ENCODE peak calls at places on chromosome 21, in ten cellular contexts. One of them, this sample, is unnamed.

GRCh38 chr21:45324430-45325205 is 36.9 kb upstream of the POFUT2 start:
- DNase-seq in activated B cell treated with CpG ODN at 0.5 μM for 24 hours: no peak
- DNase-seq in right atrium auricular region: no peak
- DNase-seq in lower leg skin: no peak
- DNase-seq in GM12865: no peak
- DNase-seq in testis: peak
- DNase-seq in AG09319: no peak
- DNase-seq in epithelial cell of esophagus: no peak
- DNase-seq in A549: peak
- DNase-seq in MM.1S: no peak
- DNase-seq in this sample: no peak

GRCh38 chr21:43320526-43320925 is 106.4 kb downstream of the SIK1 start:
- DNase-seq in activated B cell treated with CpG ODN at 0.5 μM for 24 hours: no peak
- DNase-seq in right atrium auricular region: no peak
- DNase-seq in lower leg skin: no peak
- DNase-seq in GM12865: no peak
- DNase-seq in testis: no peak
- DNase-seq in AG09319: no peak
- DNase-seq in epithelial cell of esophagus: no peak
- DNase-seq in A549: no peak
- DNase-seq in MM.1S: no peak
- DNase-seq in this sample: no peak

GRCh38 chr21:34115160-34115559 is 41.8 kb downstream of the MRPS6 start:
- DNase-seq in activated B cell treated with CpG ODN at 0.5 μM for 24 hours: no peak
- DNase-seq in right atrium auricular region: no peak
- DNase-seq in lower leg skin: no peak
- DNase-seq in GM12865: no peak
- DNase-seq in testis: no peak
- DNase-seq in AG09319: no peak
- DNase-seq in epithelial cell of esophagus: no peak
- DNase-seq in A549: no peak
- DNase-seq in MM.1S: no peak
- DNase-seq in this sample: no peak

GRCh38 chr21:36113647-36114428 is 21.0 kb upstream of the CBR3 start:
- DNase-seq in activated B cell treated with CpG ODN at 0.5 μM for 24 hours: no peak
- DNase-seq in right atrium auricular region: no peak
- DNase-seq in lower leg skin: no peak
- DNase-seq in GM12865: peak
- DNase-seq in testis: peak
- DNase-seq in AG09319: no peak
- DNase-seq in epithelial cell of esophagus: peak
- DNase-seq in A549: no peak
- DNase-seq in MM.1S: peak
- DNase-seq in this sample: no peak

GRCh38 chr21:43209575-43210453 is 41.0 kb downstream of the CRYAA start:
- DNase-seq in activated B cell treated with CpG ODN at 0.5 μM for 24 hours: no peak
- DNase-seq in right atrium auricular region: peak
- DNase-seq in lower leg skin: peak
- DNase-seq in GM12865: no peak
- DNase-seq in testis: peak
- DNase-seq in AG09319: no peak
- DNase-seq in epithelial cell of esophagus: peak
- DNase-seq in A549: peak
- DNase-seq in MM.1S: no peak
- DNase-seq in this sample: peak

GRCh38 chr21:32257952-32258785 is 20.7 kb downstream of the MIS18A start:
- DNase-seq in activated B cell treated with CpG ODN at 0.5 μM for 24 hours: no peak
- DNase-seq in right atrium auricular region: peak
- DNase-seq in lower leg skin: peak
- DNase-seq in GM12865: peak
- DNase-seq in testis: peak
- DNase-seq in AG09319: peak
- DNase-seq in epithelial cell of esophagus: peak
- DNase-seq in A549: peak
- DNase-seq in MM.1S: peak
- DNase-seq in this sample: peak

GRCh38 chr21:34743831-34744230 is 75.0 kb downstream of the CLIC6 start:
- DNase-seq in activated B cell treated with CpG ODN at 0.5 μM for 24 hours: no peak
- DNase-seq in right atrium auricular region: peak
- DNase-seq in lower leg skin: peak
- DNase-seq in GM12865: no peak
- DNase-seq in testis: no peak
- DNase-seq in AG09319: peak
- DNase-seq in epithelial cell of esophagus: peak
- DNase-seq in A549: no peak
- DNase-seq in MM.1S: no peak
- DNase-seq in this sample: no peak

GRCh38 chr21:36125513-36126121 is 9.3 kb upstream of the CBR3 start:
- DNase-seq in activated B cell treated with CpG ODN at 0.5 μM for 24 hours: no peak
- DNase-seq in right atrium auricular region: peak
- DNase-seq in lower leg skin: peak
- DNase-seq in GM12865: peak
- DNase-seq in testis: peak
- DNase-seq in AG09319: no peak
- DNase-seq in epithelial cell of esophagus: peak
- DNase-seq in A549: no peak
- DNase-seq in MM.1S: peak
- DNase-seq in this sample: no peak

GRCh38 chr21:45644041-45644906 is 749 bp downstream of the PCBP3 start:
- DNase-seq in activated B cell treated with CpG ODN at 0.5 μM for 24 hours: no peak
- DNase-seq in right atrium auricular region: no peak
- DNase-seq in lower leg skin: no peak
- DNase-seq in GM12865: no peak
- DNase-seq in testis: no peak
- DNase-seq in AG09319: no peak
- DNase-seq in epithelial cell of esophagus: no peak
- DNase-seq in A549: no peak
- DNase-seq in MM.1S: peak
- DNase-seq in this sample: no peak

GRCh38 chr21:34833465-34833864 is 164.7 kb downstream of the CLIC6 start:
- DNase-seq in activated B cell treated with CpG ODN at 0.5 μM for 24 hours: no peak
- DNase-seq in right atrium auricular region: no peak
- DNase-seq in lower leg skin: peak
- DNase-seq in GM12865: no peak
- DNase-seq in testis: no peak
- DNase-seq in AG09319: no peak
- DNase-seq in epithelial cell of esophagus: no peak
- DNase-seq in A549: no peak
- DNase-seq in MM.1S: no peak
- DNase-seq in this sample: no peak

GRCh38 chr21:34826818-34827217 is 158.0 kb downstream of the CLIC6 start:
- DNase-seq in activated B cell treated with CpG ODN at 0.5 μM for 24 hours: no peak
- DNase-seq in right atrium auricular region: no peak
- DNase-seq in lower leg skin: no peak
- DNase-seq in GM12865: no peak
- DNase-seq in testis: no peak
- DNase-seq in AG09319: no peak
- DNase-seq in epithelial cell of esophagus: no peak
- DNase-seq in A549: no peak
- DNase-seq in MM.1S: no peak
- DNase-seq in this sample: no peak

GRCh38 chr21:24840287-24840686 is 767.0 kb downstream of the MRPL39 start:
- DNase-seq in activated B cell treated with CpG ODN at 0.5 μM for 24 hours: no peak
- DNase-seq in right atrium auricular region: no peak
- DNase-seq in lower leg skin: no peak
- DNase-seq in GM12865: no peak
- DNase-seq in testis: peak
- DNase-seq in AG09319: no peak
- DNase-seq in epithelial cell of esophagus: no peak
- DNase-seq in A549: no peak
- DNase-seq in MM.1S: no peak
- DNase-seq in this sample: no peak
- TF ChIP-seq CTCF in activated B cell treated with CpG ODN at 0.5 μM for 24 hours: no peak
- TF ChIP-seq CTCF in right atrium auricular region: no peak
- TF ChIP-seq CTCF in lower leg skin: no peak
- TF ChIP-seq CTCF in GM12865: no peak
- TF ChIP-seq CTCF in testis: no peak
- TF ChIP-seq CTCF in AG09319: no peak
- TF ChIP-seq CTCF in epithelial cell of esophagus: no peak
- TF ChIP-seq CTCF in A549: no peak
- TF ChIP-seq CTCF in MM.1S: no peak
- TF ChIP-seq CTCF in this sample: no peak

GRCh38 chr21:41957991-41958766 is 4.4 kb upstream of the C2CD2 start:
- DNase-seq in activated B cell treated with CpG ODN at 0.5 μM for 24 hours: no peak
- DNase-seq in right atrium auricular region: peak
- DNase-seq in lower leg skin: peak
- DNase-seq in GM12865: no peak
- DNase-seq in testis: peak
- DNase-seq in AG09319: peak
- DNase-seq in epithelial cell of esophagus: peak
- DNase-seq in A549: peak
- DNase-seq in MM.1S: no peak
- DNase-seq in this sample: no peak
- TF ChIP-seq CTCF in activated B cell treated with CpG ODN at 0.5 μM for 24 hours: no peak
- TF ChIP-seq CTCF in right atrium auricular region: peak
- TF ChIP-seq CTCF in lower leg skin: no peak
- TF ChIP-seq CTCF in GM12865: no peak
- TF ChIP-seq CTCF in testis: no peak
- TF ChIP-seq CTCF in AG09319: peak
- TF ChIP-seq CTCF in epithelial cell of esophagus: peak
- TF ChIP-seq CTCF in A549: peak
- TF ChIP-seq CTCF in MM.1S: no peak
- TF ChIP-seq CTCF in this sample: peak

DNA sequence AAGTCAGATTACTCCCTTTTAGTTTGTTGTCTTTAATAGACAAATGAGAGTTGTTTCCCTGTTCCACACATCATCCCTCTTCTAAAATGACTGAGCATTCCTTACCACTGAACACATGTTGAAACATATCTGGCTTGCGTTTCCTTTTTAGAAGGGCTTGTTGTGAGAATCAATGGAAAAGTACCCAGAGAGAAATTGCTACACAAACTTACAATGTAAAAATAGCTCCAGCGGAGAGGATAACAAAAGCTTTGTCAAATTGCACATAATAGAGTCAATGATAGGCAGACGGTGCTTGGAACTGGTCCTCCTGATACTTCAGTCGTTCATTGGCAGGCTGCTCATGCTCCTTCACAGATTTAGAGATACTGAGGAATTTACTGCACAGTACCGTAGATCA is 123.9 kb downstream of the CYYR1 start:
- DNase-seq in activated B cell treated with CpG ODN at 0.5 μM for 24 hours: no peak
- DNase-seq in right atrium auricular region: no peak
- DNase-seq in lower leg skin: no peak
- DNase-seq in GM12865: no peak
- DNase-seq in testis: peak
- DNase-seq in AG09319: no peak
- DNase-seq in epithelial cell of esophagus: peak
- DNase-seq in A549: no peak
- DNase-seq in MM.1S: no peak
- DNase-seq in this sample: no peak
- TF ChIP-seq CTCF in activated B cell treated with CpG ODN at 0.5 μM for 24 hours: no peak
- TF ChIP-seq CTCF in right atrium auricular region: no peak
- TF ChIP-seq CTCF in lower leg skin: no peak
- TF ChIP-seq CTCF in GM12865: no peak
- TF ChIP-seq CTCF in testis: no peak
- TF ChIP-seq CTCF in AG09319: no peak
- TF ChIP-seq CTCF in epithelial cell of esophagus: no peak
- TF ChIP-seq CTCF in A549: no peak
- TF ChIP-seq CTCF in MM.1S: no peak
- TF ChIP-seq CTCF in this sample: no peak

DNA sequence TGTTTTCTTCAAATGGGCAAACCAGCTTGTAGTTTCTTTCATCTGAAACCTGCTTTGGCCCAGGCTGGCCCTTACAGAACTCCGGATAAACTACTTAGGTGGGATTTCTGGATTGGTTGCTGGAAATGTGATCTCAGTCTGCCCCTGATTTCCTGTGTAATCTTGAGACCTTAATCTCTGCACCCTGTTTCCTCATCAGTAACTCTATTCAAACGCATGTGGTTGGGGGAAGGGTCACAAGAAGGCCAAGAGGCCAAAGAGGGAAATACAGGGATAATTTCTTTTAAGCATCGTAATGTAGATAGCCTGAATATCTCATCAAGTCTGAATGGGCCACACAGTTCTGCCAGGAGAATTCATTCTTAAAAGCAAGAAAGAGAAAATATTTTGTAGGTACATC is 483.6 kb downstream of the LTN1 start:
- DNase-seq in activated B cell treated with CpG ODN at 0.5 μM for 24 hours: no peak
- DNase-seq in right atrium auricular region: no peak
- DNase-seq in lower leg skin: no peak
- DNase-seq in GM12865: no peak
- DNase-seq in testis: no peak
- DNase-seq in AG09319: no peak
- DNase-seq in epithelial cell of esophagus: no peak
- DNase-seq in A549: no peak
- DNase-seq in MM.1S: no peak
- DNase-seq in this sample: no peak
- TF ChIP-seq CTCF in activated B cell treated with CpG ODN at 0.5 μM for 24 hours: no peak
- TF ChIP-seq CTCF in right atrium auricular region: no peak
- TF ChIP-seq CTCF in lower leg skin: no peak
- TF ChIP-seq CTCF in GM12865: no peak
- TF ChIP-seq CTCF in testis: no peak
- TF ChIP-seq CTCF in AG09319: no peak
- TF ChIP-seq CTCF in epithelial cell of esophagus: no peak
- TF ChIP-seq CTCF in A549: no peak
- TF ChIP-seq CTCF in MM.1S: no peak
- TF ChIP-seq CTCF in this sample: no peak

DNA sequence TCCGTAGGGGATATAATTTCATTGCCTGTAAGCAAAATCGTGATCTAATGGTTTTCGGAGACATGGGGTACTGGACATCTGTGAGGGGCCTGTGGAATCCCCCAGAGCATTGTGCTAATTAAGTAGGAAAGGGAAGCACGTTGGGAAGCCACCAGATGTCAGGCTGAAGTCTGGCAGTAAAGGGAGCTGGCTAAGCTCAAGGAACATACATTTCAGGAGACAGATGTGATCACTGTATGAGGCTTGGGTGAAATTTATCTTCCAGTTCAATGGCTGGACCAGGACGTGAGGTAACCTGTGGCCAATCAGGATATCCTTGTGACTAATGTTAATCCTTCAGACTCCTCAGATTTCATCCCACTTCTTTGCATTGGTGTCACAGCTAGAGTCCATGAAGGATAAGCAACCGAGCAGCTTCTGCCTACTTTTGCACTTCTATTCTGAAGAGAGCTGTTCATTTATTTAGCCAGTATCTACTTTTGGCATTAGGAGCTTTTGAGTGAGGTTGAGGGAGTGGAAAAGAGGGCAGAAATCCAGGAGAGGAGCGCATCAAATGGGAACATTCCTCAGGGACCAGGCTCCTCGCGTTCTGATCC is 110.2 kb upstream of the APP start:
- DNase-seq in activated B cell treated with CpG ODN at 0.5 μM for 24 hours: no peak
- DNase-seq in right atrium auricular region: no peak
- DNase-seq in lower leg skin: no peak
- DNase-seq in GM12865: no peak
- DNase-seq in testis: no peak
- DNase-seq in AG09319: no peak
- DNase-seq in epithelial cell of esophagus: peak
- DNase-seq in A549: no peak
- DNase-seq in MM.1S: no peak
- DNase-seq in this sample: no peak
- TF ChIP-seq CTCF in activated B cell treated with CpG ODN at 0.5 μM for 24 hours: no peak
- TF ChIP-seq CTCF in right atrium auricular region: no peak
- TF ChIP-seq CTCF in lower leg skin: no peak
- TF ChIP-seq CTCF in GM12865: no peak
- TF ChIP-seq CTCF in testis: no peak
- TF ChIP-seq CTCF in AG09319: no peak
- TF ChIP-seq CTCF in epithelial cell of esophagus: no peak
- TF ChIP-seq CTCF in A549: no peak
- TF ChIP-seq CTCF in MM.1S: no peak
- TF ChIP-seq CTCF in this sample: no peak